ENCODE peak calls at places on chromosome 11, in four cellular contexts. One of them, this sample, is unnamed.
A peak's percentile ranks its signal among the peaks of the same experiment; 100 is the strongest.

GRCh38 chr11:3106736-3107524 is 49.7 kb upstream of the CARS1 start:
- DNase-seq in CD8-positive, alpha-beta memory T cell: no peak
- DNase-seq in PC-3: no peak
- DNase-seq in uterus: peak; percentile 13
- DNase-seq in this sample: no peak

GRCh38 chr11:44708523-44709280 is 18.1 kb upstream of the TSPAN18 start:
- DNase-seq in PC-3: no peak
- DNase-seq in CD8-positive, alpha-beta memory T cell: no peak
- DNase-seq in uterus: no peak
- DNase-seq in this sample: no peak

GRCh38 chr11:36564376-36565032 is 3.3 kb upstream of the RAG1 start:
- DNase-seq in PC-3: peak; percentile 69
- DNase-seq in uterus: peak; percentile 31
- DNase-seq in CD8-positive, alpha-beta memory T cell: peak; percentile 30
- DNase-seq in this sample: no peak

GRCh38 chr11:78638704-78639380 is 64.2 kb upstream of the NARS2 start:
- DNase-seq in CD8-positive, alpha-beta memory T cell: no peak
- DNase-seq in uterus: no peak
- DNase-seq in PC-3: no peak
- DNase-seq in this sample: no peak

GRCh38 chr11:47443817-47444216 is 5.1 kb downstream of the RAPSN start:
- DNase-seq in uterus: no peak
- DNase-seq in CD8-positive, alpha-beta memory T cell: no peak
- DNase-seq in PC-3: no peak
- DNase-seq in this sample: no peak

GRCh38 chr11:44598831-44599230 is 33.4 kb downstream of the CD82 start:
- DNase-seq in PC-3: no peak
- DNase-seq in CD8-positive, alpha-beta memory T cell: no peak
- DNase-seq in uterus: no peak
- DNase-seq in this sample: no peak

GRCh38 chr11:7561562-7561961 is 47.8 kb downstream of the PPFIBP2 start:
- DNase-seq in PC-3: no peak
- DNase-seq in CD8-positive, alpha-beta memory T cell: no peak
- DNase-seq in uterus: no peak
- DNase-seq in this sample: no peak

GRCh38 chr11:78615724-78616123 is 41.1 kb upstream of the NARS2 start:
- DNase-seq in CD8-positive, alpha-beta memory T cell: no peak
- DNase-seq in uterus: no peak
- DNase-seq in PC-3: peak; percentile 7
- DNase-seq in this sample: no peak

GRCh38 chr11:9219115-9219514 is 46.0 kb downstream of the DENND5A start:
- DNase-seq in CD8-positive, alpha-beta memory T cell: no peak
- DNase-seq in uterus: no peak
- DNase-seq in PC-3: no peak
- DNase-seq in this sample: no peak

GRCh38 chr11:106467486-106467885 is 390.0 kb downstream of the AASDHPPT start:
- DNase-seq in CD8-positive, alpha-beta memory T cell: no peak
- DNase-seq in PC-3: no peak
- DNase-seq in uterus: no peak
- DNase-seq in this sample: no peak

GRCh38 chr11:84626256-84626655 is 1000.9 kb downstream of the DLG2 start:
- DNase-seq in PC-3: no peak
- DNase-seq in uterus: no peak
- DNase-seq in CD8-positive, alpha-beta memory T cell: no peak
- DNase-seq in this sample: no peak

GRCh38 chr11:1923201-1923956 is 3.9 kb downstream of the TNNT3 start:
- DNase-seq in uterus: no peak
- DNase-seq in PC-3: no peak
- DNase-seq in CD8-positive, alpha-beta memory T cell: no peak
- DNase-seq in this sample: no peak

GRCh38 chr11:129322941-129323340 is 52.7 kb upstream of the BARX2 start:
- DNase-seq in uterus: no peak
- DNase-seq in CD8-positive, alpha-beta memory T cell: no peak
- DNase-seq in PC-3: no peak
- DNase-seq in this sample: no peak

GRCh38 chr11:117183724-117184349 is 5.3 kb downstream of the SIDT2 start:
- DNase-seq in PC-3: peak; percentile 24
- DNase-seq in CD8-positive, alpha-beta memory T cell: no peak
- DNase-seq in uterus: peak; percentile 10
- DNase-seq in this sample: peak; percentile 41

GRCh38 chr11:76578655-76579046 is 91.9 kb downstream of the LRRC32 start:
- DNase-seq in uterus: peak; percentile 83
- DNase-seq in PC-3: no peak
- DNase-seq in CD8-positive, alpha-beta memory T cell: no peak
- DNase-seq in this sample: peak; percentile 59

GRCh38 chr11:78562398-78562797 is 12.3 kb downstream of the NARS2 start:
- DNase-seq in uterus: no peak
- DNase-seq in PC-3: peak; percentile 72
- DNase-seq in CD8-positive, alpha-beta memory T cell: no peak
- DNase-seq in this sample: no peak

GRCh38 chr11:1161410-1162152 is 3.8 kb downstream of the MUC5AC start:
- DNase-seq in CD8-positive, alpha-beta memory T cell: no peak
- DNase-seq in uterus: no peak
- DNase-seq in PC-3: no peak
- DNase-seq in this sample: no peak

GRCh38 chr11:129418039-129418438 is 42.4 kb downstream of the BARX2 start:
- DNase-seq in CD8-positive, alpha-beta memory T cell: no peak
- DNase-seq in PC-3: no peak
- DNase-seq in uterus: no peak
- DNase-seq in this sample: no peak

GRCh38 chr11:299081-299891 is at the start of gene IFITM5:
- DNase-seq in uterus: no peak
- DNase-seq in CD8-positive, alpha-beta memory T cell: no peak
- DNase-seq in PC-3: no peak
- DNase-seq in this sample: peak; percentile 47

GRCh38 chr11:16924826-16925494 is 89.3 kb downstream of the PLEKHA7 start:
- DNase-seq in uterus: peak; percentile 22
- DNase-seq in CD8-positive, alpha-beta memory T cell: no peak
- DNase-seq in PC-3: peak; percentile 96
- DNase-seq in this sample: peak; percentile 57

DNA sequence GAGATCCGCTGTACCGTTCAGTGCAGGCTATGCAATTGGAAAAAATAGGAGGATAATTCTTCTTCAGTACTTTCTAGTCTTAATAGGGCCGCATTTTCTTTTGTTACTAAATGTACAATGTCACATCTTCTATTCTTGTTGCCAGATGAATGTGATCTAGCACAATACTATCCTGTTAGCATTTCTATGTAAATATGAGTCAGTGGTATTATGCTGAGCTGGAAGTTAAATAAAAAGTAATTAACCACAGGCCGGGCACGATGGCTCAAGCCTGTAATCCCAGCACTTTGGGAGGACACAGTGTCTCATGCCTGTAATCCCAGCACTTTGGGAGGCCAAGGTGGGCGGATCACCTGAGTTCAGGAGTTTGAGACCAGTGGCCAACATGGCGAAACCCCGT is 24.3 kb upstream of the BIRC3 start:
- DNase-seq in uterus: no peak
- DNase-seq in PC-3: peak; percentile 87
- DNase-seq in CD8-positive, alpha-beta memory T cell: no peak
- DNase-seq in this sample: no peak
- H3K4me1 ChIP-seq in uterus: peaks cover 9% of the 10 kb centered on the region
- H3K4me1 ChIP-seq in PC-3: peaks cover 33% of the 10 kb centered on the region
- H3K4me1 ChIP-seq in CD8-positive, alpha-beta memory T cell: peaks cover 20% of the 10 kb centered on the region
- H3K4me1 ChIP-seq in this sample: no peaks in the 10 kb centered on the region

GRCh38 chr11:60852060-60852638 is 3.6 kb downstream of the PTGDR2 start:
- DNase-seq in uterus: no peak
- DNase-seq in PC-3: no peak
- DNase-seq in CD8-positive, alpha-beta memory T cell: no peak
- DNase-seq in this sample: no peak

GRCh38 chr11:60849641-60850520 is 5.9 kb downstream of the PTGDR2 start:
- DNase-seq in uterus: no peak
- DNase-seq in PC-3: no peak
- DNase-seq in CD8-positive, alpha-beta memory T cell: no peak
- DNase-seq in this sample: no peak

GRCh38 chr11:60852639-60853468 is 2.9 kb downstream of the PTGDR2 start:
- DNase-seq in CD8-positive, alpha-beta memory T cell: no peak
- DNase-seq in uterus: no peak
- DNase-seq in PC-3: no peak
- DNase-seq in this sample: peak; percentile 42

GRCh38 chr11:60853469-60853950 is 2.2 kb downstream of the PTGDR2 start:
- DNase-seq in uterus: no peak
- DNase-seq in PC-3: no peak
- DNase-seq in CD8-positive, alpha-beta memory T cell: no peak
- DNase-seq in this sample: no peak

GRCh38 chr11:60851327-60852059 is 4.3 kb downstream of the PTGDR2 start:
- DNase-seq in PC-3: no peak
- DNase-seq in CD8-positive, alpha-beta memory T cell: no peak
- DNase-seq in uterus: no peak
- DNase-seq in this sample: peak; percentile 16
- H3K4me1 ChIP-seq in PC-3: no peaks in the 10 kb centered on the region
- H3K4me1 ChIP-seq in CD8-positive, alpha-beta memory T cell: no peaks in the 10 kb centered on the region
- H3K4me1 ChIP-seq in uterus: no peaks in the 10 kb centered on the region
- H3K4me1 ChIP-seq in this sample: no peaks in the 10 kb centered on the region

DNA sequence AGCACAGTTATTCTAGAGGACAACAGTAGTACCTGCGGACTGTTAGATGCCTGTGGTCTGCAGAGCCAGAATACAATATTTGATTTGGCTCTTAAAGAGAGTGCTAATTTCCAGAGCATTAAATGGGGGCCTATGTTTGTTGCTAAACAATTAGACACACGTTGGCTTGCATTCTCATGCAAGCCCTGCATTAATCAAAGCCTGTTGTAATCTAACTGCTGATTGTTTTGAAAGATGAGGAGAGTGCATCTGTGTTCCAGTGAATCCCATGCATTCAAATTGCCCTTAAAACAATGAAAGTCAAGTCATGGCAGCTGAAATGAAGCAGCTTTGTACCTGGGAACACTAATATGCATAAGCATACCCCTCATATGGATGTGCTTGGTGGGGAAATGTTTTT is 419.4 kb downstream of the DYNC2H1 start:
- DNase-seq in CD8-positive, alpha-beta memory T cell: no peak
- DNase-seq in PC-3: no peak
- DNase-seq in uterus: no peak
- DNase-seq in this sample: no peak
- H3K4me1 ChIP-seq in CD8-positive, alpha-beta memory T cell: no peaks in the 10 kb centered on the region
- H3K4me1 ChIP-seq in PC-3: peaks cover 85% of the 10 kb centered on the region
- H3K4me1 ChIP-seq in uterus: no peaks in the 10 kb centered on the region
- H3K4me1 ChIP-seq in this sample: no peaks in the 10 kb centered on the region

GRCh38 chr11:68329993-68330699 is 17.8 kb downstream of the LRP5 start:
- DNase-seq in PC-3: no peak
- DNase-seq in uterus: no peak
- DNase-seq in CD8-positive, alpha-beta memory T cell: no peak
- DNase-seq in this sample: no peak

GRCh38 chr11:68330700-68331337 is 18.4 kb downstream of the LRP5 start:
- DNase-seq in uterus: no peak
- DNase-seq in PC-3: no peak
- DNase-seq in CD8-positive, alpha-beta memory T cell: no peak
- DNase-seq in this sample: no peak

GRCh38 chr11:68331338-68331947 is 19.1 kb downstream of the LRP5 start:
- DNase-seq in PC-3: no peak
- DNase-seq in CD8-positive, alpha-beta memory T cell: no peak
- DNase-seq in uterus: peak; percentile 55
- DNase-seq in this sample: no peak

GRCh38 chr11:68333176-68333575 is 20.8 kb downstream of the LRP5 start:
- DNase-seq in PC-3: no peak
- DNase-seq in uterus: no peak
- DNase-seq in CD8-positive, alpha-beta memory T cell: no peak
- DNase-seq in this sample: no peak

GRCh38 chr11:68332186-68332585 is 19.8 kb downstream of the LRP5 start:
- DNase-seq in PC-3: no peak
- DNase-seq in uterus: no peak
- DNase-seq in CD8-positive, alpha-beta memory T cell: no peak
- DNase-seq in this sample: no peak
- H3K4me1 ChIP-seq in PC-3: no peaks in the 10 kb centered on the region
- H3K4me1 ChIP-seq in uterus: no peaks in the 10 kb centered on the region
- H3K4me1 ChIP-seq in CD8-positive, alpha-beta memory T cell: peaks cover 66% of the 10 kb centered on the region
- H3K4me1 ChIP-seq in this sample: peaks cover 40% of the 10 kb centered on the region

DNA sequence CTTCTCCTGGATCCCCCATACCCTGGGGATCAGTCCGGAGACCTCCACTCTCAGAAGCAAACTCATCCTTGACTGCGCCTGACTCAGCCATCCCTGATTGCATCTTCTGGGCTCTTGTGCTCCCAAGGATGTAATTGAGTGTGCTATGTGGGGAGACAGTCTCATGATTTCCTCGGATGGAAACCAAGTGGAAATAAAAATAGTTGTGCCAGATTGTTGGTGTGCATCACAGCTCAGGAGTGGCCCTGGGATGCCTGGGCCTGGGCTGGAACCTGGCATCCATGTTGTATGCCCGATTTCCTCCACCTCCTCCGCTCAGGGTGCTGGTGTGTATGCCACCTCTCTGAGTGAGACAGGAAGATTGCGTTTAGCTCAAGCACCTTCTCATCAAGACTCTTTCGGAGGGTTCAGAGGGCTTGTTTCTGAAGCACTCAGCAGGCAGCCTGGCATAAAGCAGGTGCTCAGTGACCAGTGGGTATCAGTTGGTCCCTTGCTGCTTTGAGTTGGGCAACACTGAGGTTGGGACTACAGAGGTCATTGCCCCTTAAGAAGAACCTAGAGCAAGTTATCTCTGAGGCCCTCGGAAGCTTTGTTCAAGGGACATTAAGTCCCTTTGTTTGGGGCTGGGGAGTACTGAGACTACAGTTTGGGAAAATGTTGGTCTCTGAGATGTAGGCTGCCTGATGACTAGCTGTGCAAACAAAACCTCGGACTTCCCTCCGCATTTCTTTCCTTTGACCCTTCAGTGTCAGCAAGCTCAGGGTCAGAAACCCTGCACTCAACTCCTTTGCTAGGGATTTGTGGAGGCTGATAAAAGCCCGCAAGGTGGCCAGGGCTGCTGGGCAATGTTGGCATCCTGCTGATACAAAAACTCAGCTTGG is 24.8 kb upstream of the MICAL2 start:
- DNase-seq in PC-3: no peak
- DNase-seq in CD8-positive, alpha-beta memory T cell: no peak
- DNase-seq in uterus: no peak
- DNase-seq in this sample: no peak
- H3K4me1 ChIP-seq in PC-3: peaks cover 57% of the 10 kb centered on the region
- H3K4me1 ChIP-seq in CD8-positive, alpha-beta memory T cell: peaks cover 54% of the 10 kb centered on the region
- H3K4me1 ChIP-seq in uterus: peaks cover 4% of the 10 kb centered on the region
- H3K4me1 ChIP-seq in this sample: peaks cover 24% of the 10 kb centered on the region

GRCh38 chr11:63756919-63757761 is 11.4 kb downstream of the ZFTA start:
- DNase-seq in CD8-positive, alpha-beta memory T cell: no peak
- DNase-seq in uterus: no peak
- DNase-seq in PC-3: no peak
- DNase-seq in this sample: no peak
- H3K4me1 ChIP-seq in CD8-positive, alpha-beta memory T cell: no peaks in the 10 kb centered on the region
- H3K4me1 ChIP-seq in uterus: no peaks in the 10 kb centered on the region
- H3K4me1 ChIP-seq in PC-3: no peaks in the 10 kb centered on the region
- H3K4me1 ChIP-seq in this sample: no peaks in the 10 kb centered on the region

This sample was measured in psoas muscle.